ENCODE peak calls at places on chromosomes 3 and 15, in four cellular contexts. Z, F, G and M are unnamed samples.

GRCh38 chr3:177977381-177978158 is 558.7 kb upstream of the KCNMB2 start:
- DNase-seq in Z (no peak), F (peak), G (no peak), M (no peak)

GRCh38 chr15:64825081-64825430 is 391 bp downstream of the PIF1 start:
- DNase-seq in Z (no peak), F (no peak), G (no peak), M (peak)

GRCh38 chr3:196518999-196519737 is 4.0 kb upstream of the SMCO1 start:
- DNase-seq in Z (no peak), F (peak), G (peak), M (peak)

GRCh38 chr3:31066999-31067398 is 172.5 kb upstream of the GADL1 start:
- DNase-seq in Z (peak), F (peak), G (peak), M (no peak)

GRCh38 chr3:27591811-27592210 is 107.6 kb upstream of the SLC4A7 start:
- DNase-seq in Z (no peak), F (no peak), G (no peak), M (no peak)

GRCh38 chr3:161414907-161415306 is 43.6 kb upstream of the SPTSSB start:
- DNase-seq in Z (no peak), F (no peak), G (no peak), M (no peak)

GRCh38 chr15:60854858-60855568 is 374.1 kb downstream of the RORA start:
- DNase-seq in Z (no peak), F (no peak), G (no peak), M (no peak)

GRCh38 chr3:188573286-188573928 is 419.4 kb downstream of the LPP start:
- DNase-seq in Z (no peak), F (no peak), G (no peak), M (no peak)

GRCh38 chr3:129942296-129942695 is 32.2 kb upstream of the TRH start:
- DNase-seq in Z (peak), F (peak), G (peak), M (no peak)

GRCh38 chr3:27289769-27290413 is 79.3 kb downstream of the NEK10 start:
- DNase-seq in Z (no peak), F (no peak), G (no peak), M (no peak)

GRCh38 chr15:33149919-33150318 is 44.6 kb downstream of the FMN1 start:
- DNase-seq in Z (no peak), F (no peak), G (no peak), M (no peak)

GRCh38 chr3:32278714-32279113 is 40.2 kb downstream of the CMTM8 start:
- DNase-seq in Z (no peak), F (no peak), G (no peak), M (no peak)